ENCODE peak calls at places on chromosomes 3 and 15, in four cellular contexts. Z is heart left ventricle, W is RWPE1, D is spleen. T is an unnamed sample.

GRCh38 chr3:173065543-173065970 is 75.5 kb downstream of the SPATA16 start:
- DNase-seq in Z (no peak), W (peak; percentile 19), D (no peak), T (peak; percentile 0)

GRCh38 chr3:40800343-40800742 is 275.6 kb downstream of the ZNF621 start:
- DNase-seq in Z (no peak), W (peak; percentile 65), D (no peak), T (peak; percentile 91)

GRCh38 chr3:130679218-130679617 is 67.4 kb downstream of the PIK3R4 start:
- DNase-seq in Z (no peak), W (no peak), D (no peak), T (no peak)

GRCh38 chr3:126745760-126746394 is 41.8 kb downstream of the CHCHD6 start:
- DNase-seq in Z (peak; percentile 76), W (no peak), D (no peak), T (no peak)

GRCh38 chr3:10772230-10773161 is 43.5 kb upstream of the SLC6A11 start:
- DNase-seq in Z (no peak), W (peak; percentile 26), D (peak; percentile 52), T (no peak)

GRCh38 chr15:45402955-45403892 is 24.9 kb upstream of the GATM start:
- DNase-seq in Z (peak; percentile 79), W (peak; percentile 81), D (peak; percentile 91), T (no peak)

GRCh38 chr3:126961791-126962461 is 21.0 kb upstream of the PLXNA1 start:
- DNase-seq in Z (peak; percentile 69), W (no peak), D (peak; percentile 77), T (no peak)

GRCh38 chr3:123511726-123512125 is 62.8 kb upstream of the ADCY5 start:
- DNase-seq in Z (no peak), W (no peak), D (no peak), T (no peak)

GRCh38 chr15:34682673-34683072 is 72.1 kb downstream of the GJD2 start:
- DNase-seq in Z (no peak), W (peak; percentile 92), D (no peak), T (peak; percentile 69)

GRCh38 chr15:64566629-64567427 is 106.5 kb downstream of the ZNF609 start:
- DNase-seq in Z (no peak), W (no peak), D (no peak), T (no peak)

GRCh38 chr3:173513123-173513522 is 115.6 kb downstream of the NLGN1 start:
- DNase-seq in Z (no peak), W (peak; percentile 3), D (no peak), T (no peak)

GRCh38 chr3:134677196-134677986 is 26.6 kb upstream of the KY start:
- DNase-seq in Z (no peak), W (no peak), D (no peak), T (no peak)

GRCh38 chr15:70328137-70329115 is 230.7 kb upstream of the TLE3 start:
- DNase-seq in Z (peak; percentile 77), W (no peak), D (no peak), T (peak; percentile 82)

GRCh38 chr3:55481067-55481917 is 5.8 kb downstream of the WNT5A start:
- DNase-seq in Z (no peak), W (no peak), D (no peak), T (peak; percentile 59)

GRCh38 chr15:40959331-40960141 is 6.3 kb downstream of the CHAC1 start:
- DNase-seq in Z (no peak), W (no peak), D (peak; percentile 73), T (no peak)

GRCh38 chr15:70703483-70703882 is 59.9 kb downstream of the UACA start:
- DNase-seq in Z (no peak), W (no peak), D (no peak), T (peak; percentile 48)

GRCh38 chr3:195802261-195802701 is 9.4 kb downstream of the MUC4 start:
- DNase-seq in Z (no peak), W (no peak), D (peak; percentile 63), T (no peak)

GRCh38 chr15:45884755-45885445 is 250.1 kb downstream of the SQOR start:
- DNase-seq in Z (no peak), W (no peak), D (no peak), T (no peak)

GRCh38 chr3:192906940-192907339 is 10.7 kb downstream of the MB21D2 start:
- DNase-seq in Z (no peak), W (no peak), D (no peak), T (no peak)

GRCh38 chr15:43103939-43104338 is 1.9 kb downstream of the UBR1 start:
- DNase-seq in Z (no peak), W (no peak), D (no peak), T (no peak)

GRCh38 chr3:194259982-194260856 is 90.9 kb downstream of the CPN2 start:
- DNase-seq in Z (no peak), W (no peak), D (no peak), T (no peak)

GRCh38 chr15:70142322-70143191 is 44.8 kb upstream of the TLE3 start:
- DNase-seq in Z (no peak), W (no peak), D (no peak), T (peak; percentile 93)

GRCh38 chr15:98881526-98882517 is 125.8 kb downstream of the PGPEP1L start:
- DNase-seq in Z (no peak), W (no peak), D (no peak), T (no peak)

DNA sequence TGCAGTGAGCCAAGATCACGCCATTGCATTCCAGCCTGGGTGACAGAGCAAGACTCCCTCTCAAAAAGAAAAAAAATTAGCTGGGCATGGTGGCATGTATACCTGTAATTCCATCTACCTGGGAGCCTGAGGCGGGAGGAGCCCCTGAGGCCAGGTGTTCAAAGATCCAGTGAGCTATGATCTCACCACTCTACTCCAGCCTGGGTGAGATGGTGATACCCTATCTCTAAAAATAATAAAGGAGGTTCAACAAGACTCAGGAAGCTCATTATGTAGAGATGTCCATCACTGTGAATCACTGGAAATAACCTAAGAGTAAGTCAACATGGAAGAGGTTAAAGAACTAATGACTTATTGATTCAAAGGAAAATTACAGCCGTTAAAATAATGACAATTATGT is 19.8 kb upstream of the RAB7A start:
- DNase-seq in Z (no peak), W (no peak), D (no peak), T (no peak)
- H3K27ac ChIP-seq in Z (no peak overlapping the region), W (no peak overlapping the region), D (no peak overlapping the region), T (no peak overlapping the region)

GRCh38 chr3:174955513-174956001 is 96.4 kb downstream of the NAALADL2 start:
- DNase-seq in Z (no peak), W (peak; percentile 65), D (no peak), T (peak; percentile 48)
- H3K27ac ChIP-seq in Z (no peak overlapping the region), W (no peak overlapping the region), D (no peak overlapping the region), T (peak overlapping the region; percentile 59)

GRCh38 chr3:14143271-14143605 is 18.4 kb downstream of the TMEM43 start:
- DNase-seq in Z (no peak), W (no peak), D (no peak), T (peak; percentile 10)
- H3K27ac ChIP-seq in Z (no peak overlapping the region), W (peak overlapping the region; percentile 94), D (peak overlapping the region; percentile 88), T (peak overlapping the region; percentile 99)

DNA sequence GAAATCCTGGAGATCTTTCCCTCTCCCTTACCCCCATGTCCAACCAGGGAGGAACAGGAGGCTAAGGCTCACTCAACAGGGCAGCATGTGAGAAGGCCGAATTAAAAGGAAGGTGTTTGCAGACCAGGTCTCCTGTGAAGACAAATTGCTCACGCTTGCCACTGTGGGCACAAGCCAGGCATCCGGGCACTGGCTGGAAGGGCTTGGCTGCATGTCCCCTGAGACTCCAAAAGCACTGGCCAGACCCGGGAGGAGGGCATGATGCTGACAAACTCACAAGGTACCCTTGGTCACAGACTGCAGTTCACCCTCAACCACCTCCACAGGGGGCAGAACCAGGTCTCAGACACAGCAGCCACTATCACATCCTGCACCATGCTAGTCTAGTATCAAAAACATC is 113.7 kb upstream of the NSMCE3 start:
- DNase-seq in Z (no peak), W (no peak), D (peak; percentile 63), T (no peak)
- H3K27ac ChIP-seq in Z (no peak overlapping the region), W (no peak overlapping the region), D (no peak overlapping the region), T (no peak overlapping the region)

DNA sequence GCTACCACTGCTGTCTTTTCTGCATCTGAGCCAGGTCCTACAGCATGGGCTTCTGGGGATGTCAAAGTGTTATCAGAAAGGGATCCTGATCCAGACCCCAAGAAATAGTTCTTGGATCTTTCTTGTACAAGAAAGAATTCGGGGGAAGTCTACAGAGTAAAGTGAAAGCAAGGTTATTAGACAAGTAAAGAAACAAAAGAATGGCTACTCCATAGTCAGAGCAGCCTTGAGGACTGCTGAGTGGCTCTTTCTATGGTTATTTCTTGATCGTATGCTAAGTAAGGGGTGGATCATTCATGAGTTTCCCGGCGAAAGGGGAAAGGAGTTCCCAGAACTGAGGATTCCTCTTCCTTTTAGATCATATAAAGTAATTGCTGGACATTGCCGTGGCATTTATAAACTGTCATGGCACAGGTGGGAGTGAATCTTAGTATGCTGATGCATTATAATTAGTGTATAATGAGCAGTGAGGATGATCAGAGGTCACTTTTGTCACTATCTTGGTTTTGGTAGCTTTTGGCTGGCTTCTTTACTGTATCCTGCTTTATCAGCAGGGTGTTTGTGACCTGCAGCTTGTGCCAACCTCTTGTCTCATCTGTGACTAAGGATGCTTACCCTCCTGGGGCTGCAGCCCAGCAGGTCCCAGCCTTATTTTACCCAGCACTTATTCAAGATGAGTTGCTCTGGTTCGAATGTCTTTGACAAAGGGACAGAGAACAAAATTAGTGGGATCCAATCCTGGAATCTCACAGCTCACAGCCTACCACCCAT is 41.1 kb downstream of the CRYGS start:
- DNase-seq in Z (no peak), W (no peak), D (no peak), T (no peak)
- H3K27ac ChIP-seq in Z (no peak overlapping the region), W (no peak overlapping the region), D (no peak overlapping the region), T (no peak overlapping the region)

T was measured in brain microvascular endothelial cell.